ENCODE peak calls at places on chromosomes 6 and 20, in six cellular contexts. K is ascending aorta, H is glutamatergic neuron, Q is left ventricle myocardium superior, T is endothelial cell of umbilical vein, J is NCI-H226. U is an unnamed sample.

GRCh38 chr20:35320396-35321126 is 28.3 kb upstream of the FAM83C start:
- DNase-seq in K (no peak), Q (no peak), T (no peak), H (no peak), J (peak; percentile 88), U (no peak)

GRCh38 chr6:20334961-20335360 is 66.7 kb upstream of the E2F3 start:
- DNase-seq in T (no peak), J (no peak), K (no peak), Q (no peak), H (no peak), U (no peak)

GRCh38 chr6:121505284-121505683 is 69.8 kb downstream of the GJA1 start:
- DNase-seq in T (no peak), Q (no peak), J (no peak), H (no peak), K (no peak), U (no peak)

GRCh38 chr6:149157126-149157525 is 160.4 kb upstream of the TAB2 start:
- DNase-seq in Q (no peak), H (no peak), K (no peak), J (no peak), T (no peak), U (no peak)

GRCh38 chr6:17484201-17484606 is 90.8 kb downstream of the CAP2 start:
- DNase-seq in Q (no peak), K (no peak), T (no peak), J (no peak), H (peak; percentile 25), U (no peak)

GRCh38 chr6:4319992-4320683 is 184.8 kb upstream of the ECI2 start:
- DNase-seq in Q (no peak), T (peak; percentile 84), H (no peak), K (no peak), J (peak; percentile 64), U (no peak)

GRCh38 chr20:15627501-15627903 is 945.7 kb downstream of the KIF16B start:
- DNase-seq in Q (no peak), T (no peak), K (no peak), H (no peak), J (no peak), U (no peak)

GRCh38 chr20:51750037-51750769 is 18.0 kb downstream of the ATP9A start:
- DNase-seq in H (no peak), Q (peak; percentile 60), T (peak; percentile 94), J (peak; percentile 86), K (peak; percentile 94), U (no peak)

GRCh38 chr6:129774697-129775447 is 64.9 kb upstream of the ARHGAP18 start:
- DNase-seq in H (peak; percentile 84), T (peak; percentile 76), K (peak; percentile 84), Q (peak; percentile 39), J (peak; percentile 60), U (no peak)

GRCh38 chr6:32045811-32046449 is 7.7 kb downstream of the CYP21A2 start:
- DNase-seq in T (no peak), H (peak; percentile 8), J (no peak), K (no peak), Q (no peak), U (no peak)

GRCh38 chr20:62699741-62700140 is 8.9 kb upstream of the NTSR1 start:
- DNase-seq in H (no peak), J (no peak), Q (peak; percentile 14), K (no peak), T (no peak), U (no peak)

U was measured in esophagus squamous epithelium.